ENCODE peak calls at places on chromosomes 13 and 19, in seven cellular contexts. V is psoas muscle, Y is substantia nigra, K is AG04450, T is left ventricle myocardium inferior, Q is H9, L is PC-3. B is an unnamed sample.
A peak's percentile ranks its signal among the peaks of the same experiment; 100 is the strongest.

GRCh38 chr19:6038634-6039405 is 60.9 kb upstream of the RANBP3 start:
- DNase-seq in V (no peak), Y (no peak), K (no peak), T (no peak), Q (no peak), L (no peak), B (no peak)

GRCh38 chr13:32150794-32151193 is 119.2 kb downstream of the FRY start:
- DNase-seq in V (peak; percentile 74), Y (no peak), K (no peak), T (peak; percentile 78), Q (no peak), L (no peak), B (peak; percentile 71)

GRCh38 chr19:44653977-44654784 is 10.5 kb downstream of the PVR start:
- DNase-seq in V (peak; percentile 72), Y (no peak), K (no peak), T (peak; percentile 68), Q (peak; percentile 78), L (peak; percentile 48), B (peak; percentile 71)

GRCh38 chr19:5133986-5134595 is 165.2 kb downstream of the KDM4B start:
- DNase-seq in V (no peak), Y (no peak), K (no peak), T (no peak), Q (no peak), L (no peak), B (no peak)

GRCh38 chr13:76696370-76696769 is 189.8 kb downstream of the KCTD12 start:
- DNase-seq in V (no peak), Y (no peak), K (no peak), T (no peak), Q (no peak), L (no peak), B (peak; percentile 52)

GRCh38 chr13:106484755-106485193 is 50.7 kb downstream of the EFNB2 start:
- DNase-seq in V (no peak), Y (no peak), K (no peak), T (no peak), Q (no peak), L (no peak), B (no peak)

GRCh38 chr19:23772668-23773063 is 14.0 kb upstream of the ZNF681 start:
- DNase-seq in V (no peak), Y (no peak), K (no peak), T (no peak), Q (no peak), L (peak; percentile 69), B (no peak)

GRCh38 chr13:104641309-104641708 is 1575.1 kb upstream of the SLC10A2 start:
- DNase-seq in V (no peak), Y (no peak), K (no peak), T (no peak), Q (no peak), L (peak; percentile 29), B (no peak)

GRCh38 chr13:29474991-29475390 is 120.5 kb downstream of the SLC7A1 start:
- DNase-seq in V (no peak), Y (no peak), K (peak; percentile 72), T (no peak), Q (no peak), L (no peak), B (peak; percentile 87)

GRCh38 chr13:90750021-90750420 is 597.5 kb upstream of the MIR17HG start:
- DNase-seq in V (no peak), Y (no peak), K (no peak), T (no peak), Q (no peak), L (no peak), B (no peak)

GRCh38 chr13:23629566-23630272 is 59.5 kb downstream of the TNFRSF19 start:
- DNase-seq in V (no peak), Y (no peak), K (no peak), T (no peak), Q (no peak), L (peak; percentile 61), B (no peak)

GRCh38 chr19:16463991-16464575 is 7.7 kb downstream of the EPS15L1 start:
- DNase-seq in V (no peak), Y (no peak), K (no peak), T (no peak), Q (no peak), L (no peak), B (no peak)

GRCh38 chr13:93861818-93862217 is 617.7 kb downstream of the DCT start:
- DNase-seq in V (no peak), Y (no peak), K (peak; percentile 24), T (no peak), Q (no peak), L (no peak), B (peak; percentile 83)

GRCh38 chr19:4059493-4059880 is 7.2 kb downstream of the ZBTB7A start:
- DNase-seq in V (no peak), Y (no peak), K (no peak), T (no peak), Q (no peak), L (no peak), B (peak; percentile 67)

GRCh38 chr13:77431449-77431848 is 104.1 kb upstream of the SCEL start:
- DNase-seq in V (no peak), Y (no peak), K (no peak), T (no peak), Q (no peak), L (no peak), B (no peak)

GRCh38 chr13:95354156-95354555 is 52.9 kb upstream of the ABCC4 start:
- DNase-seq in V (no peak), Y (no peak), K (no peak), T (no peak), Q (no peak), L (no peak), B (no peak)

GRCh38 chr13:95354680-95355487 is 53.6 kb upstream of the ABCC4 start:
- DNase-seq in V (no peak), Y (no peak), K (no peak), T (no peak), Q (no peak), L (no peak), B (no peak)

GRCh38 chr13:95357875-95358274 is 56.6 kb upstream of the ABCC4 start:
- DNase-seq in V (no peak), Y (no peak), K (no peak), T (no peak), Q (no peak), L (no peak), B (no peak)

GRCh38 chr13:95355491-95355890 is 54.2 kb upstream of the ABCC4 start:
- DNase-seq in V (no peak), Y (no peak), K (peak; percentile 20), T (no peak), Q (no peak), L (peak; percentile 49), B (no peak)

DNA sequence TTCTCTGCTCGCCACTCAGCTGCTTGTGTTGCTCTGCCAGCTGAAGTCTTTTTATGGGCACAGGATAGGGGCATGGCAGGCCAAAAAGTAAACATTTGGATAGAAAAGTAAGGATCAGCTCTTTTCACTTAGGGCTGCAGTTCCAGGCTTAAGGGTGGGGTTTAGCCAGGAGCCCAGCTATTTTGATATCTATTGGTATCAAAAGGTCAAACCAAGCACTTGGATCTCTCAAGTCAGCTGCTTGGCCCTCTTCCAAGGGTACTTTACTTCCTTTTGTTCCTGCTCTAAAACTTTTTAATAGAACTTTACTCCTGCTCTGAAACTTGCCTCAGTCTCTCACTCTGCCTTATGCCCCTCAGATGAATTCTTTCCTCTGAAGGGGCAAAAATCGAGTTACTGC is 55.7 kb upstream of the ABCC4 start:
- DNase-seq in V (no peak), Y (no peak), K (no peak), T (no peak), Q (no peak), L (no peak), B (no peak)
- H3K27ac ChIP-seq in V (no peak overlapping the region), Y (no peak overlapping the region), K (no peak overlapping the region), T (no peak overlapping the region), Q (no peak overlapping the region), L (no peak overlapping the region), B (no peak overlapping the region)

GRCh38 chr13:33249894-33250293 is 35.7 kb downstream of the STARD13 start:
- DNase-seq in V (no peak), Y (no peak), K (no peak), T (no peak), Q (no peak), L (no peak), B (no peak)

GRCh38 chr13:33250594-33250993 is 35.0 kb downstream of the STARD13 start:
- DNase-seq in V (no peak), Y (no peak), K (no peak), T (no peak), Q (no peak), L (no peak), B (peak; percentile 17)

GRCh38 chr13:33249066-33249465 is 36.5 kb downstream of the STARD13 start:
- DNase-seq in V (no peak), Y (no peak), K (no peak), T (no peak), Q (no peak), L (peak; percentile 44), B (peak; percentile 48)

GRCh38 chr13:33251131-33251629 is 34.4 kb downstream of the STARD13 start:
- DNase-seq in V (peak; percentile 34), Y (no peak), K (peak; percentile 97), T (no peak), Q (no peak), L (peak; percentile 95), B (peak; percentile 94)

DNA sequence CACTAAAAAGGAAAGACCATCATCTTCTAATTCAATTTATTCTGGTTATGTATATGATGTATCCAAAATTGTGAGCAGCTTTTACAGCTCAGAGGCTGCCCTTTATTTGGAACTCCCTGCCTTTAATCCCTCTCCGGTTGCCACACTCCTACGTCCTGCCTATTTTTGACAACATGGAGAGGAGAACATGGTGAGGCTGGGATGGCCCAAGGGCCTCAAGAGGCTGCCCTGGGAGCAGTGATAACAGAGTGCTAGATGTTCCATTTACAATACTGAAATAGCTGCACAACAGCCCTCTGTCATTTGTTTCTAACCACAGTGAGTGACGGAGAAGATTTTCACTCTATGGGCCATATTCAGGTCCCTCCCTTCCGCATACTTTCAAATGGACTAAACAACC is 33.5 kb downstream of the STARD13 start:
- DNase-seq in V (no peak), Y (no peak), K (no peak), T (peak; percentile 62), Q (no peak), L (no peak), B (no peak)
- H3K27ac ChIP-seq in V (no peak overlapping the region), Y (no peak overlapping the region), K (peak overlapping the region; percentile 43), T (peak overlapping the region; percentile 88), Q (no peak overlapping the region), L (peak overlapping the region; percentile 64), B (peak overlapping the region; percentile 73)

GRCh38 chr13:51673165-51673564 is 88.9 kb downstream of the WDFY2 start:
- DNase-seq in V (no peak), Y (no peak), K (no peak), T (no peak), Q (no peak), L (no peak), B (no peak)
- H3K27ac ChIP-seq in V (no peak overlapping the region), Y (no peak overlapping the region), K (no peak overlapping the region), T (no peak overlapping the region), Q (no peak overlapping the region), L (no peak overlapping the region), B (no peak overlapping the region)

DNA sequence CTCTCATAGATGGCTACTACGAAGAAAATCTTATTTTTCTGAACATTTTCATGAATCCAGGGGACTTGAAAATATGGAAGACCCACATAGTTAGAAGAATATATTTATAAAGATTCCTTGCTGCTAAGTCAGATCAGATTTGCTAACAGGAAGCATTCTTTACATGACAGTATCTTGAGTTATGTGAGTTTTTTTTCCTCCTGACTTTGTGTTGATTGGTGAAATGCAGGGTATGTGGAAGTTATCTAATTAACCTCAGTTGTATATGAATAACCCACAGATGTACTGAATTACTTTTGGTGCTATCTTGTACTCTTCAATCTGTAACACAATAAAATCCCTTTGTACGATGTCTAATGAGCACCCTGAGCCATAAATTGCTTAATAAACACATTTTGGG is 53.8 kb downstream of the ESD start:
- DNase-seq in V (no peak), Y (no peak), K (no peak), T (no peak), Q (no peak), L (no peak), B (no peak)
- H3K27ac ChIP-seq in V (no peak overlapping the region), Y (no peak overlapping the region), K (no peak overlapping the region), T (no peak overlapping the region), Q (no peak overlapping the region), L (no peak overlapping the region), B (no peak overlapping the region)

GRCh38 chr19:53868892-53869804 is 1.5 kb downstream of the MYADM start:
- DNase-seq in V (peak; percentile 89), Y (peak; percentile 13), K (peak; percentile 67), T (peak; percentile 92), Q (peak; percentile 89), L (peak; percentile 90), B (peak; percentile 93)
- H3K27ac ChIP-seq in V (peak overlapping the region; percentile 80), Y (peak overlapping the region; percentile 83), K (peak overlapping the region; percentile 97), T (peak overlapping the region; percentile 94), Q (no peak overlapping the region), L (peak overlapping the region; percentile 83), B (peak overlapping the region; percentile 94)